ENCODE peak calls at places on chromosomes 7 and 10, in four cellular contexts. X, Z, O and N are unnamed samples.

GRCh38 chr7:66265566-66265965 is 60.4 kb downstream of the TPST1 start:
- DNase-seq in X (peak; percentile 16), Z (peak; percentile 34), O (no peak), N (no peak)

GRCh38 chr10:18144928-18145327 is 4.7 kb downstream of the CACNB2 start:
- DNase-seq in X (no peak), Z (no peak), O (no peak), N (peak; percentile 23)

GRCh38 chr10:929965-930364 is 1.5 kb downstream of the LARP4B start:
- DNase-seq in X (no peak), Z (no peak), O (no peak), N (no peak)

GRCh38 chr10:1185911-1186692 is 129.9 kb downstream of the WDR37 start:
- DNase-seq in X (no peak), Z (no peak), O (no peak), N (peak; percentile 8)

GRCh38 chr10:126397640-126398382 is 9.5 kb upstream of the ADAM12 start:
- DNase-seq in X (no peak), Z (no peak), O (no peak), N (no peak)

GRCh38 chr10:101816913-101817541 is 1.2 kb downstream of the OGA start:
- DNase-seq in X (no peak), Z (no peak), O (no peak), N (no peak)

GRCh38 chr10:4677296-4678021 is 148.5 kb upstream of the AKR1E2 start:
- DNase-seq in X (no peak), Z (no peak), O (no peak), N (no peak)

GRCh38 chr10:91032614-91033248 is 111.8 kb upstream of the ANKRD1 start:
- DNase-seq in X (no peak), Z (no peak), O (no peak), N (no peak)

GRCh38 chr10:43082087-43082486 is 5.2 kb downstream of the RET start:
- DNase-seq in X (no peak), Z (no peak), O (no peak), N (no peak)

GRCh38 chr7:44980393-44981034 is 1.7 kb upstream of the MYO1G start:
- DNase-seq in X (no peak), Z (no peak), O (no peak), N (no peak)

GRCh38 chr7:36475371-36475770 is 85.7 kb downstream of the ANLN start:
- DNase-seq in X (no peak), Z (no peak), O (no peak), N (no peak)

GRCh38 chr10:5589963-5590511 is 65.3 kb downstream of the CALML3 start:
- DNase-seq in X (no peak), Z (peak; percentile 49), O (no peak), N (no peak)

GRCh38 chr7:73626814-73627213 is 2.5 kb upstream of the MLXIPL start:
- DNase-seq in X (no peak), Z (no peak), O (no peak), N (no peak)

GRCh38 chr7:148242271-148242801 is 348.2 kb upstream of the C7orf33 start:
- DNase-seq in X (peak; percentile 83), Z (peak; percentile 63), O (peak; percentile 30), N (peak; percentile 23)

GRCh38 chr10:55410415-55410885 is 609.4 kb upstream of the PCDH15 start:
- DNase-seq in X (peak; percentile 38), Z (no peak), O (no peak), N (peak; percentile 18)

GRCh38 chr7:77631820-77632219 is 64.4 kb upstream of the RSBN1L start:
- DNase-seq in X (no peak), Z (no peak), O (no peak), N (no peak)

GRCh38 chr7:157690058-157690832 is 353.4 kb downstream of the DNAJB6 start:
- DNase-seq in X (peak; percentile 26), Z (no peak), O (no peak), N (peak; percentile 26)

GRCh38 chr7:149859369-149859768 is 14.4 kb upstream of the ATP6V0E2 start:
- DNase-seq in X (no peak), Z (no peak), O (no peak), N (no peak)

GRCh38 chr10:71820966-71821365 is 30.1 kb downstream of the PSAP start:
- DNase-seq in X (no peak), Z (no peak), O (no peak), N (no peak)

GRCh38 chr7:93359520-93360198 is 127.5 kb downstream of the VPS50 start:
- DNase-seq in X (no peak), Z (no peak), O (no peak), N (no peak)

GRCh38 chr10:4141471-4141870 is 356.5 kb upstream of the KLF6 start:
- DNase-seq in X (no peak), Z (no peak), O (no peak), N (peak; percentile 25)

GRCh38 chr7:102190777-102191176 is 95.9 kb upstream of the SH2B2 start:
- DNase-seq in X (no peak), Z (no peak), O (no peak), N (no peak)

GRCh38 chr7:151838861-151839381 is 38.0 kb downstream of the PRKAG2 start:
- DNase-seq in X (no peak), Z (no peak), O (no peak), N (no peak)

GRCh38 chr10:6840766-6841165 is 260.7 kb upstream of the PRKCQ start:
- DNase-seq in X (no peak), Z (no peak), O (no peak), N (no peak)

GRCh38 chr10:78980354-78980753 is 88.4 kb upstream of the ZMIZ1 start:
- DNase-seq in X (no peak), Z (no peak), O (no peak), N (no peak)

GRCh38 chr10:78981970-78982281 is 86.8 kb upstream of the ZMIZ1 start:
- DNase-seq in X (no peak), Z (no peak), O (peak; percentile 46), N (peak; percentile 23)

GRCh38 chr10:78980815-78981214 is 88.0 kb upstream of the ZMIZ1 start:
- DNase-seq in X (no peak), Z (no peak), O (no peak), N (no peak)

GRCh38 chr10:78982726-78983125 is 86.0 kb upstream of the ZMIZ1 start:
- DNase-seq in X (no peak), Z (no peak), O (no peak), N (no peak)

GRCh38 chr10:78981257-78981969 is 87.4 kb upstream of the ZMIZ1 start:
- DNase-seq in X (no peak), Z (no peak), O (no peak), N (no peak)
- TF ChIP-seq ELF4 in X (no peak), Z (no peak), O (no peak), N (no peak)

DNA sequence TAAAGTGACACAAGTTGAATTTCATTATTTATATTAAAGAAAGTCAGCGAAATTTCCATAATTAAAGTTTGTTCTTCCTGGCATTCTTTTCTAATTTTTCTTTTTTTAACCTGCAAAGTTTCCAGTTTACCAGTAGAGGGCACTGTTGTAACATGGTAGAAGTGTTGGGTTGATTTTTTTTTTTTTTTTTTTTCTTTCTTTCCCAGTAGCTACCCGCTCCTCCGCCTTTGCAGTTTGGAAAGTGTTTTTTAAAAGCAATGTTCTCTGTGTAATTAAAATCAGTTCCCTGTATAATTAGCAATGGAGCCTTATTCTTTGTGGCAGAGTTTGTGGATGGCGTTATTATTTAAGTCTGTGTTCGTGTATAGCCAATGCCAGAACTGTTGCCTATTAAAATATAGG is 53.7 kb downstream of the TAF3 start:
- DNase-seq in X (peak; percentile 25), Z (peak; percentile 26), O (no peak), N (no peak)
- TF ChIP-seq ELF4 in X (no peak), Z (no peak), O (no peak), N (no peak)

GRCh38 chr10:89665302-89665701 is 20.3 kb upstream of the PANK1 start:
- DNase-seq in X (no peak), Z (no peak), O (no peak), N (no peak)

GRCh38 chr10:89664206-89664605 is 19.2 kb upstream of the PANK1 start:
- DNase-seq in X (no peak), Z (no peak), O (no peak), N (no peak)

GRCh38 chr10:89666138-89666537 is 21.1 kb upstream of the PANK1 start:
- DNase-seq in X (no peak), Z (no peak), O (no peak), N (no peak)

GRCh38 chr10:89662596-89662995 is 17.6 kb upstream of the PANK1 start:
- DNase-seq in X (no peak), Z (no peak), O (no peak), N (no peak)

GRCh38 chr10:89663144-89663543 is 18.1 kb upstream of the PANK1 start:
- DNase-seq in X (no peak), Z (no peak), O (no peak), N (no peak)
- TF ChIP-seq ELF4 in X (no peak), Z (no peak), O (no peak), N (no peak)

GRCh38 chr7:18689535-18689934 is 194.0 kb downstream of the HDAC9 start:
- DNase-seq in X (no peak), Z (no peak), O (no peak), N (no peak)

GRCh38 chr7:18693826-18694225 is 198.3 kb downstream of the HDAC9 start:
- DNase-seq in X (no peak), Z (no peak), O (no peak), N (no peak)

GRCh38 chr7:18694484-18694883 is 198.9 kb downstream of the HDAC9 start:
- DNase-seq in X (no peak), Z (no peak), O (no peak), N (no peak)

GRCh38 chr7:18694911-18695310 is 199.4 kb downstream of the HDAC9 start:
- DNase-seq in X (no peak), Z (no peak), O (no peak), N (no peak)

GRCh38 chr7:18693401-18693800 is 197.9 kb downstream of the HDAC9 start:
- DNase-seq in X (peak; percentile 48), Z (peak; percentile 2), O (no peak), N (no peak)
- TF ChIP-seq ELF4 in X (no peak), Z (no peak), O (no peak), N (no peak)

DNA sequence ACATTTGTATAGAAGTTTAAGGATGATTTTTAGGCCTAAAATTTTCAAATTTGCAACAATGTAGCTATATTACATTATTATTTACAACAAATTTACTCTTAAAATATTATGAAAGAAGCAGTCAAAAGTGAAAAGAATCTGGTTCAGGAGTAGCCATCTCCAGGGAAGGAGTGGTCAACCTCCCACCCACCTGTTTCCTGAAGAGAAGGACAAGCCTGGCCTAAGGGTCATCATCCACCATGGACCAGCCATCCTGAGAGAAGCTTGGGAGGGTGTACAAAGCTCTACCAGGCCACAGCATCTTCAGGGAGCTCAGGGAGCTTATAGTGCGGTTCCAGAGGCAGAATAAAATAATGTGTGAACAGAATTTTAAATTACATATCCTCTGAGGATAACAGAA is 38.1 kb downstream of the COL1A2 start:
- DNase-seq in X (no peak), Z (no peak), O (no peak), N (no peak)
- TF ChIP-seq ELF4 in X (no peak), Z (no peak), O (no peak), N (no peak)

GRCh38 chr10:111865550-111865949 is 318.0 kb downstream of the GPAM start:
- DNase-seq in X (no peak), Z (no peak), O (no peak), N (no peak)
- TF ChIP-seq ELF4 in X (no peak), Z (no peak), O (no peak), N (no peak)

DNA sequence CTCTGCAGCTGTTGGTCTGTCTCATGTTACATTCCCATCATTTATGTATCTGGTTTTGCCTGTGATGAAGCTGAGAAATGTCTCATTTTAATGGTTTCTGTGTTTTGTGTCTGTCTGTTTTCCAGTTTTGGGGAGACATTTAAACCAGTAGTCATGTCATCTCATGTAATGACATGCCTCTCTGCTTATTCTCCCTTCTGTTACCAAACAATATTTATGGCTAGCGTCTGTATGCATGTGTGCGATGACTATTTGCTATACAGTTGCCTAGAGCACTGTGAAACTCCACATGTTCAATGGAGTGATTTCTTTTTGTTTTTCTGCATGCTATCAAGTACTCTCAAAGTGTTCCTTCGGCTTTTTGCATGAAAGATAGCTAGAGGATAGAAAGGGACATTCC is 132.0 kb downstream of the ST7 start:
- DNase-seq in X (no peak), Z (no peak), O (no peak), N (no peak)
- TF ChIP-seq ELF4 in X (no peak), Z (no peak), O (no peak), N (no peak)